ENCODE peak calls at places on chromosomes 1 and 21, in six cellular contexts. M, F, T, Z, X and N are unnamed samples.

GRCh38 chr1:94708299-94708685 is 111.9 kb upstream of the SLC44A3 start:
- DNase-seq in M (no peak), F (no peak), T (no peak), Z (no peak), X (peak), N (no peak)

GRCh38 chr1:180519846-180520245 is 17.5 kb upstream of the ACBD6 start:
- DNase-seq in M (no peak), F (no peak), T (no peak), Z (no peak), X (no peak), N (no peak)

GRCh38 chr21:40754466-40754865 is 92.5 kb downstream of the DSCAM start:
- DNase-seq in M (peak), F (no peak), T (no peak), Z (no peak), X (no peak), N (no peak)

GRCh38 chr1:160778976-160779375 is 17.0 kb upstream of the LY9 start:
- DNase-seq in M (no peak), F (no peak), T (no peak), Z (no peak), X (no peak), N (no peak)

GRCh38 chr21:35035116-35035515 is 14.0 kb downstream of the RUNX1 start:
- DNase-seq in M (no peak), F (no peak), T (no peak), Z (no peak), X (no peak), N (no peak)

GRCh38 chr1:29849038-29849750 is 612.9 kb downstream of the PTPRU start:
- DNase-seq in M (peak), F (peak), T (no peak), Z (peak), X (peak), N (no peak)

GRCh38 chr1:109307363-109308021 is 681 bp upstream of the MYBPHL start:
- DNase-seq in M (peak), F (no peak), T (peak), Z (no peak), X (no peak), N (peak)

GRCh38 chr1:65264197-65264929 is 45.0 kb upstream of the DNAJC6 start:
- DNase-seq in M (peak), F (no peak), T (no peak), Z (no peak), X (peak), N (no peak)

GRCh38 chr1:12776801-12777557 is 3.4 kb downstream of the PRAMEF12 start:
- DNase-seq in M (no peak), F (no peak), T (no peak), Z (no peak), X (no peak), N (no peak)